ENCODE peak calls at places on chromosomes 2 and 18, in six cellular contexts. P, K, I, N, T and Z are unnamed samples.

GRCh38 chr2:1715184-1716012 is 28.9 kb downstream of the PXDN start:
- DNase-seq in K (no peak), I (no peak), N (no peak), P (no peak), T (peak), Z (no peak)

GRCh38 chr18:56696966-56697365 is 45.8 kb downstream of the WDR7 start:
- DNase-seq in P (no peak), N (no peak), I (no peak), K (peak), T (no peak), Z (peak)

GRCh38 chr18:35939166-35939565 is 33.3 kb upstream of the RMP24 start:
- DNase-seq in P (no peak), I (no peak), T (peak), N (peak), K (peak), Z (peak)

GRCh38 chr2:220619525-220620267 is 952.4 kb downstream of the EPHA4 start:
- DNase-seq in K (no peak), T (no peak), N (no peak), I (no peak), P (no peak), Z (peak)

GRCh38 chr2:157836531-157836930 is 39.6 kb downstream of the ACVR1 start:
- DNase-seq in I (no peak), K (no peak), N (no peak), P (no peak), T (no peak), Z (no peak)

GRCh38 chr2:238170386-238171071 is 11.8 kb downstream of the ERFE start:
- DNase-seq in K (no peak), T (no peak), P (no peak), N (no peak), I (no peak), Z (no peak)

GRCh38 chr2:227472265-227473018 is 486 bp downstream of the AGFG1 start:
- DNase-seq in N (peak), P (peak), K (peak), I (no peak), T (peak), Z (no peak)

GRCh38 chr18:8990276-8991031 is 112.0 kb upstream of the NDUFV2 start:
- DNase-seq in I (no peak), T (no peak), P (no peak), K (no peak), N (no peak), Z (no peak)